ENCODE peak calls at places on chromosome 10, in six cellular contexts. V is fibroblast of lung, B is H9, U is SK-N-SH, W is endodermal cell, C is MM.1S. F is an unnamed sample.

GRCh38 chr10:127997937-127998336 is 91.0 kb downstream of the PTPRE start:
- DNase-seq in V (peak; percentile 35), B (no peak), U (peak; percentile 60), W (no peak), C (no peak), F (no peak)

GRCh38 chr10:78339251-78339650 is 305.6 kb downstream of the RPS24 start:
- DNase-seq in V (no peak), B (peak; percentile 7), U (no peak), W (peak; percentile 31), C (no peak), F (no peak)

GRCh38 chr10:30098624-30099023 is 39.2 kb upstream of the JCAD start:
- DNase-seq in V (peak; percentile 97), B (no peak), U (no peak), W (no peak), C (no peak), F (no peak)

GRCh38 chr10:75239391-75239790 is 3.6 kb upstream of the COMTD1 start:
- DNase-seq in V (no peak), B (no peak), U (no peak), W (no peak), C (no peak), F (no peak)

GRCh38 chr10:106830466-106830865 is 334.0 kb downstream of the SORCS1 start:
- DNase-seq in V (no peak), B (no peak), U (no peak), W (no peak), C (no peak), F (no peak)

GRCh38 chr10:15808204-15808797 is 52.0 kb downstream of the MINDY3 start:
- DNase-seq in V (no peak), B (no peak), U (no peak), W (no peak), C (no peak), F (no peak)

GRCh38 chr10:123213192-123213591 is 59.0 kb downstream of the BUB3 start:
- DNase-seq in V (no peak), B (peak; percentile 37), U (no peak), W (no peak), C (no peak), F (no peak)

GRCh38 chr10:84632866-84633265 is 304.5 kb downstream of the CCSER2 start:
- DNase-seq in V (no peak), B (no peak), U (no peak), W (peak; percentile 58), C (no peak), F (no peak)

GRCh38 chr10:25575343-25575742 is 358.7 kb upstream of the MYO3A start:
- DNase-seq in V (no peak), B (no peak), U (no peak), W (peak; percentile 52), C (no peak), F (no peak)

GRCh38 chr10:60099998-60100747 is 193.8 kb upstream of the CCDC6 start:
- DNase-seq in V (peak; percentile 49), B (no peak), U (peak; percentile 37), W (no peak), C (peak; percentile 50), F (no peak)

GRCh38 chr10:14106828-14107227 is 223.9 kb downstream of the FRMD4A start:
- DNase-seq in V (no peak), B (no peak), U (no peak), W (no peak), C (no peak), F (no peak)

GRCh38 chr10:81838950-81839349 is 36.0 kb upstream of the NRG3 start:
- DNase-seq in V (no peak), B (peak; percentile 56), U (peak; percentile 14), W (peak; percentile 78), C (peak; percentile 16), F (no peak)

GRCh38 chr10:119393019-119393418 is 149.5 kb downstream of the RGS10 start:
- DNase-seq in V (no peak), B (no peak), U (no peak), W (peak; percentile 70), C (no peak), F (no peak)

GRCh38 chr10:78337646-78338391 is 304.2 kb downstream of the RPS24 start:
- DNase-seq in V (peak; percentile 64), B (peak; percentile 17), U (no peak), W (peak; percentile 40), C (no peak), F (no peak)

GRCh38 chr10:107103174-107104025 is 61.1 kb downstream of the SORCS1 start:
- DNase-seq in V (no peak), B (no peak), U (peak; percentile 64), W (no peak), C (no peak), F (no peak)

GRCh38 chr10:84542552-84542951 is 214.2 kb downstream of the CCSER2 start:
- DNase-seq in V (no peak), B (no peak), U (no peak), W (no peak), C (no peak), F (no peak)

GRCh38 chr10:94364480-94364879 is 1.7 kb upstream of the NOC3L start:
- DNase-seq in V (no peak), B (no peak), U (no peak), W (no peak), C (no peak), F (no peak)

GRCh38 chr10:132329565-132330485 is 2.2 kb upstream of the LRRC27 start:
- DNase-seq in V (peak; percentile 84), B (no peak), U (no peak), W (no peak), C (peak; percentile 28), F (no peak)

GRCh38 chr10:614772-615582 is 74.5 kb downstream of the DIP2C start:
- DNase-seq in V (peak; percentile 42), B (no peak), U (peak; percentile 56), W (no peak), C (no peak), F (peak; percentile 84)

GRCh38 chr10:63143984-63144383 is 10.9 kb downstream of the NRBF2 start:
- DNase-seq in V (no peak), B (no peak), U (no peak), W (no peak), C (no peak), F (no peak)

GRCh38 chr10:95264227-95265051 is 26.4 kb downstream of the PDLIM1 start:
- DNase-seq in V (no peak), B (peak; percentile 73), U (no peak), W (peak; percentile 79), C (no peak), F (no peak)

GRCh38 chr10:37436361-37436760 is 311.0 kb downstream of the ANKRD30A start:
- DNase-seq in V (no peak), B (no peak), U (no peak), W (no peak), C (peak; percentile 82), F (no peak)

DNA sequence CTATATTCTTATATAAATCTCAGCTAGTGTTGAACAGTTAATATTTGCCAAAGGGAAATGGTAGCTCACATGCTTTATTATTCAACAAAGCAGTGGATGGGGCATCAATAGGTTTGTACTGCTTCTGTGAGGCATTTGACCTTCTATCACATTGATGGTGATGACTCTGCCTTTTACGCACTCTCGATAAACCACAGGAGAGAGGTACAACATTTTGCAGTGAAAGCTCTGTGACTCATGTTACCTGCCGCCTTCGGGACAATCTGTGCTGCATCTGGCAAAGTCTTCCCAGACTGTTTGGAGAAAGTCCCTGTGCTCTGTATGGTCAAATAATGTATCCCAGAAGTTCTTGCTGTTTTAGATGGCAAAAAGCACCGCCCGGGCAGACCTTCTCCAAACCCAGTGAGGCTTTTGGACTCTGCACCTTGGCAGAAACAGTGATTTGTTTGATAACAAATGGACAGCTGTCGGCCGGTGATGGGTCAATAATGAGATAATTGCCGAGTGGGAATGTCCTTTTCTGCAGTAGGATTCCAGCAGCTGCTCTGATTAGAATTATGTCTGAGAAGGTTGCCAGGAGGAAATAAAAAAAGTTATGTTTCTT is 61.0 kb downstream of the PLPP4 start:
- DNase-seq in V (peak; percentile 58), B (no peak), U (no peak), W (no peak), C (no peak), F (no peak)
- H3K9ac ChIP-seq in V (no peak overlapping the region), B (no peak overlapping the region), U (no peak overlapping the region), W (no peak overlapping the region), C (no peak overlapping the region), F (no peak overlapping the region)

GRCh38 chr10:6186894-6187256 is 15.9 kb upstream of the PFKFB3 start:
- DNase-seq in V (no peak), B (no peak), U (no peak), W (no peak), C (no peak), F (peak; percentile 23)

GRCh38 chr10:6191569-6191968 is 11.2 kb upstream of the PFKFB3 start:
- DNase-seq in V (no peak), B (no peak), U (no peak), W (no peak), C (no peak), F (peak; percentile 59)

GRCh38 chr10:6191147-6191546 is 11.6 kb upstream of the PFKFB3 start:
- DNase-seq in V (no peak), B (no peak), U (no peak), W (no peak), C (no peak), F (no peak)

GRCh38 chr10:6185039-6185716 is 17.6 kb upstream of the PFKFB3 start:
- DNase-seq in V (no peak), B (no peak), U (peak; percentile 5), W (peak; percentile 80), C (no peak), F (peak; percentile 39)

DNA sequence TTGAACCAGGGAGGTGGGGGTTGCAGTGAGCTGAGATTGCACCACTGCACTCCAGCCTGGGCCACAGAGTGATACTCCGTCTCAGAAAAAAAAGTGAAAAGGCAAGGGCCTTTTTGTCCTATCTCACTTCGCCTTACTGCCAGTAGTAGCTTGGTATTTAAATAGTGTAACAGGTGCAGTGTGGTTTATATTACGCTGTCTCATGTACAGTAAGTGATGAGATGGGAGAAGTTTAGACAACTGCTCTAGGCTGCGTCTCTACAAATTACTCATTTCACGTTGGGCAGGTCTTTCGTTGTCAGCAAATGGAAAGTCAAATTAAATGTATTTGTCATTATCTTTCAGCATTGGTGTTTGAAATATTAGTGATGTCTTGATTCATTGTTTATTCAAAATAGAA is 15.5 kb upstream of the PFKFB3 start:
- DNase-seq in V (no peak), B (no peak), U (no peak), W (no peak), C (no peak), F (no peak)
- H3K27ac ChIP-seq in V (no peak overlapping the region), B (no peak overlapping the region), U (no peak overlapping the region), W (no peak overlapping the region), C (no peak overlapping the region), F (no peak overlapping the region)

GRCh38 chr10:44389556-44389955 is 4.7 kb upstream of the CXCL12 start:
- DNase-seq in V (no peak), B (no peak), U (no peak), W (no peak), C (no peak), F (no peak)
- TF ChIP-seq CTCF in V (no peak), B (no peak), U (no peak), W (no peak), C (no peak), F (no peak)

DNA sequence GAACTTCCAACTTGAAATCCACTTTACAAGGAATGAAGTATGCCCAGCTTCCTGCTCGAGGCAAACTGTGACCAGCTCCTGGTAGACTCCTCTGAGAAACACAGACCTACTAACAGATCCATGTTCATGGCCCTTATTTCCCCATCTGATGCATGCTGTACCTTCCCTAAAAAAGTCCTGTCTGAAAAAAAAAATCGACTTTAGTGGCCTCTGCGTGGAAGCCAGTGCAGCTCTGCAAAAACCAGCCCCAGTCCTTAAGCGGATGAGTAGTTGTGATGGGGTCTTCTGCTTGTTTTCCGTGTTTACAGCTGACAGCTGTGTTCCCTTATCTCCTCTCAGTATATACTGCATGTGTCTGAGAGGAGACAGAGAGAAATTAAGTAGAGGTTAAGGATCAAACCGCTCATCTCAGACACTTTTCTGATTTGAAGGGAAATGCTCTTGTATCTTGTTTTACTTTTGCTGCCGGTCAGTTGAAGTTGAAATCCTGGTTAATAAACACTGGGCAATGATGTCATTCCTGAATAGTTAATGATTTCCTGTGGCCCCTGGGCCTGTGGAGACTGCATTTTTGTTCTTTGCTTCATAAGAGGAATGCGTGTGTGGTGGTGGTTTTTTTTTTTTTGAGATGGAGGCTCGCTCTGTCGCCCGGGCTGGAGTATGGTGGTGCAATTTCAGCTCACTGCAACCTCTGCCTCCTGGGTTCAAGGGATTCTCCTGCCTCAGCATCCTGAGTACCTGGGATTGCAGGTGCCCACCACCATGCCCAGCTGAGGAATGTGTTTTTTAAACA is 67.6 kb downstream of the DOCK1 start:
- DNase-seq in V (peak; percentile 96), B (no peak), U (no peak), W (no peak), C (no peak), F (no peak)
- H3K9ac ChIP-seq in V (no peak overlapping the region), B (no peak overlapping the region), U (peak overlapping the region; percentile 17), W (no peak overlapping the region), C (no peak overlapping the region), F (no peak overlapping the region)